ENCODE peak calls at places on chromosome 11, in seven cellular contexts. One of them, this sample, is unnamed.

GRCh38 chr11:3169952-3170755 is 5.0 kb upstream of the OSBPL5 start:
- DNase-seq in brain microvascular endothelial cell: no peak
- DNase-seq in pancreas: no peak
- DNase-seq in A549: no peak
- DNase-seq in GM12864: no peak
- DNase-seq in thyroid gland: no peak
- DNase-seq in tibial nerve: no peak
- DNase-seq in this sample: no peak

GRCh38 chr11:113695207-113695606 is 10.9 kb downstream of the TMPRSS5 start:
- DNase-seq in brain microvascular endothelial cell: no peak
- DNase-seq in pancreas: no peak
- DNase-seq in A549: no peak
- DNase-seq in GM12864: no peak
- DNase-seq in thyroid gland: no peak
- DNase-seq in tibial nerve: no peak
- DNase-seq in this sample: no peak

GRCh38 chr11:1047576-1048156 is 11.1 kb upstream of the MUC6 start:
- DNase-seq in brain microvascular endothelial cell: no peak
- DNase-seq in pancreas: no peak
- DNase-seq in A549: no peak
- DNase-seq in GM12864: no peak
- DNase-seq in thyroid gland: peak
- DNase-seq in tibial nerve: no peak
- DNase-seq in this sample: no peak

GRCh38 chr11:133163463-133164419 is 368.6 kb downstream of the OPCML start:
- DNase-seq in brain microvascular endothelial cell: peak
- DNase-seq in pancreas: peak
- DNase-seq in A549: peak
- DNase-seq in GM12864: peak
- DNase-seq in thyroid gland: no peak
- DNase-seq in tibial nerve: no peak
- DNase-seq in this sample: peak

GRCh38 chr11:17988465-17988864 is 24.4 kb downstream of the SERGEF start:
- DNase-seq in brain microvascular endothelial cell: no peak
- DNase-seq in pancreas: no peak
- DNase-seq in A549: no peak
- DNase-seq in GM12864: no peak
- DNase-seq in thyroid gland: peak
- DNase-seq in tibial nerve: no peak
- DNase-seq in this sample: no peak

GRCh38 chr11:9158898-9159391 is 67.5 kb upstream of the SCUBE2 start:
- DNase-seq in brain microvascular endothelial cell: peak
- DNase-seq in pancreas: no peak
- DNase-seq in A549: no peak
- DNase-seq in GM12864: no peak
- DNase-seq in thyroid gland: no peak
- DNase-seq in tibial nerve: no peak
- DNase-seq in this sample: no peak

GRCh38 chr11:103295704-103296103 is 186.5 kb downstream of the DYNC2H1 start:
- DNase-seq in brain microvascular endothelial cell: no peak
- DNase-seq in pancreas: no peak
- DNase-seq in A549: peak
- DNase-seq in GM12864: no peak
- DNase-seq in thyroid gland: no peak
- DNase-seq in tibial nerve: no peak
- DNase-seq in this sample: no peak

GRCh38 chr11:88188251-88189030 is 13.2 kb upstream of the RAB38 start:
- DNase-seq in brain microvascular endothelial cell: no peak
- DNase-seq in pancreas: no peak
- DNase-seq in A549: no peak
- DNase-seq in GM12864: no peak
- DNase-seq in thyroid gland: no peak
- DNase-seq in tibial nerve: no peak
- DNase-seq in this sample: no peak

GRCh38 chr11:125957623-125958330 is 11.9 kb downstream of the VSIG10L2 start:
- DNase-seq in brain microvascular endothelial cell: no peak
- DNase-seq in pancreas: no peak
- DNase-seq in A549: no peak
- DNase-seq in GM12864: no peak
- DNase-seq in thyroid gland: no peak
- DNase-seq in tibial nerve: no peak
- DNase-seq in this sample: no peak

GRCh38 chr11:68406318-68407313 is 53.9 kb upstream of the PPP6R3 start:
- DNase-seq in brain microvascular endothelial cell: no peak
- DNase-seq in pancreas: no peak
- DNase-seq in A549: no peak
- DNase-seq in GM12864: no peak
- DNase-seq in thyroid gland: no peak
- DNase-seq in tibial nerve: no peak
- DNase-seq in this sample: no peak

GRCh38 chr11:19181673-19182261 is 20.0 kb downstream of the CSRP3 start:
- DNase-seq in brain microvascular endothelial cell: no peak
- DNase-seq in pancreas: no peak
- DNase-seq in A549: no peak
- DNase-seq in GM12864: no peak
- DNase-seq in thyroid gland: no peak
- DNase-seq in tibial nerve: no peak
- DNase-seq in this sample: no peak

GRCh38 chr11:20611445-20611844 is 12.0 kb downstream of the SLC6A5 start:
- DNase-seq in brain microvascular endothelial cell: no peak
- DNase-seq in pancreas: no peak
- DNase-seq in A549: no peak
- DNase-seq in GM12864: no peak
- DNase-seq in thyroid gland: no peak
- DNase-seq in tibial nerve: no peak
- DNase-seq in this sample: no peak

GRCh38 chr11:1701041-1701807 is 4.2 kb downstream of the KRTAP5-6 start:
- DNase-seq in brain microvascular endothelial cell: no peak
- DNase-seq in pancreas: no peak
- DNase-seq in A549: no peak
- DNase-seq in GM12864: no peak
- DNase-seq in thyroid gland: no peak
- DNase-seq in tibial nerve: no peak
- DNase-seq in this sample: no peak

GRCh38 chr11:47348131-47348802 is 4.2 kb downstream of the MYBPC3 start:
- DNase-seq in brain microvascular endothelial cell: no peak
- DNase-seq in pancreas: no peak
- DNase-seq in A549: no peak
- DNase-seq in GM12864: no peak
- DNase-seq in thyroid gland: no peak
- DNase-seq in tibial nerve: no peak
- DNase-seq in this sample: no peak

GRCh38 chr11:113339909-113340569 is 25.7 kb downstream of the TTC12 start:
- DNase-seq in brain microvascular endothelial cell: no peak
- DNase-seq in pancreas: no peak
- DNase-seq in A549: no peak
- DNase-seq in GM12864: no peak
- DNase-seq in thyroid gland: no peak
- DNase-seq in tibial nerve: no peak
- DNase-seq in this sample: no peak

GRCh38 chr11:123308077-123308476 is 113.0 kb upstream of the CLMP start:
- DNase-seq in brain microvascular endothelial cell: no peak
- DNase-seq in pancreas: no peak
- DNase-seq in A549: no peak
- DNase-seq in GM12864: no peak
- DNase-seq in thyroid gland: peak
- DNase-seq in tibial nerve: no peak
- DNase-seq in this sample: peak

GRCh38 chr11:1041936-1042608 is 5.6 kb upstream of the MUC6 start:
- DNase-seq in brain microvascular endothelial cell: no peak
- DNase-seq in pancreas: peak
- DNase-seq in A549: peak
- DNase-seq in GM12864: no peak
- DNase-seq in thyroid gland: no peak
- DNase-seq in tibial nerve: no peak
- DNase-seq in this sample: no peak

GRCh38 chr11:87324817-87325489 is 287.2 kb downstream of the TMEM135 start:
- DNase-seq in brain microvascular endothelial cell: no peak
- DNase-seq in pancreas: no peak
- DNase-seq in A549: no peak
- DNase-seq in GM12864: no peak
- DNase-seq in thyroid gland: no peak
- DNase-seq in tibial nerve: no peak
- DNase-seq in this sample: no peak

GRCh38 chr11:35012467-35013191 is 96.2 kb downstream of the PDHX start:
- DNase-seq in brain microvascular endothelial cell: no peak
- DNase-seq in pancreas: no peak
- DNase-seq in A549: no peak
- DNase-seq in GM12864: no peak
- DNase-seq in thyroid gland: no peak
- DNase-seq in tibial nerve: no peak
- DNase-seq in this sample: no peak

GRCh38 chr11:10743354-10744035 is 7.6 kb upstream of the CTR9 start:
- DNase-seq in brain microvascular endothelial cell: no peak
- DNase-seq in pancreas: no peak
- DNase-seq in A549: no peak
- DNase-seq in GM12864: no peak
- DNase-seq in thyroid gland: no peak
- DNase-seq in tibial nerve: no peak
- DNase-seq in this sample: no peak
- H3K4me3 ChIP-seq in brain microvascular endothelial cell: no peak
- H3K4me3 ChIP-seq in pancreas: no peak
- H3K4me3 ChIP-seq in A549: no peak
- H3K4me3 ChIP-seq in GM12864: no peak
- H3K4me3 ChIP-seq in thyroid gland: no peak
- H3K4me3 ChIP-seq in tibial nerve: no peak
- H3K4me3 ChIP-seq in this sample: no peak

GRCh38 chr11:78657441-78657840 is 82.8 kb upstream of the NARS2 start:
- DNase-seq in brain microvascular endothelial cell: no peak
- DNase-seq in pancreas: no peak
- DNase-seq in A549: no peak
- DNase-seq in GM12864: no peak
- DNase-seq in thyroid gland: no peak
- DNase-seq in tibial nerve: no peak
- DNase-seq in this sample: no peak

GRCh38 chr11:78657968-78658839 is 83.5 kb upstream of the NARS2 start:
- DNase-seq in brain microvascular endothelial cell: no peak
- DNase-seq in pancreas: no peak
- DNase-seq in A549: no peak
- DNase-seq in GM12864: no peak
- DNase-seq in thyroid gland: no peak
- DNase-seq in tibial nerve: no peak
- DNase-seq in this sample: no peak

GRCh38 chr11:78662811-78663210 is 88.1 kb upstream of the NARS2 start:
- DNase-seq in brain microvascular endothelial cell: no peak
- DNase-seq in pancreas: no peak
- DNase-seq in A549: no peak
- DNase-seq in GM12864: no peak
- DNase-seq in thyroid gland: no peak
- DNase-seq in tibial nerve: no peak
- DNase-seq in this sample: no peak

GRCh38 chr11:78659326-78660319 is 85.0 kb upstream of the NARS2 start:
- DNase-seq in brain microvascular endothelial cell: no peak
- DNase-seq in pancreas: peak
- DNase-seq in A549: no peak
- DNase-seq in GM12864: no peak
- DNase-seq in thyroid gland: no peak
- DNase-seq in tibial nerve: no peak
- DNase-seq in this sample: no peak

GRCh38 chr11:78660451-78660850 is 85.8 kb upstream of the NARS2 start:
- DNase-seq in brain microvascular endothelial cell: no peak
- DNase-seq in pancreas: no peak
- DNase-seq in A549: no peak
- DNase-seq in GM12864: no peak
- DNase-seq in thyroid gland: no peak
- DNase-seq in tibial nerve: no peak
- DNase-seq in this sample: peak
- TF ChIP-seq CTCF in brain microvascular endothelial cell: no peak
- TF ChIP-seq CTCF in pancreas: no peak
- TF ChIP-seq CTCF in A549: no peak
- TF ChIP-seq CTCF in GM12864: no peak
- TF ChIP-seq CTCF in thyroid gland: no peak
- TF ChIP-seq CTCF in tibial nerve: no peak
- TF ChIP-seq CTCF in this sample: no peak

GRCh38 chr11:66267039-66267378 is 1.4 kb upstream of the RAB1B start:
- DNase-seq in brain microvascular endothelial cell: no peak
- DNase-seq in pancreas: no peak
- DNase-seq in A549: peak
- DNase-seq in GM12864: no peak
- DNase-seq in thyroid gland: no peak
- DNase-seq in tibial nerve: no peak
- DNase-seq in this sample: no peak

GRCh38 chr11:66264893-66265292 is 3.5 kb upstream of the RAB1B start:
- DNase-seq in brain microvascular endothelial cell: no peak
- DNase-seq in pancreas: peak
- DNase-seq in A549: peak
- DNase-seq in GM12864: no peak
- DNase-seq in thyroid gland: no peak
- DNase-seq in tibial nerve: no peak
- DNase-seq in this sample: no peak

GRCh38 chr11:66265531-66266377 is 2.7 kb upstream of the RAB1B start:
- DNase-seq in brain microvascular endothelial cell: no peak
- DNase-seq in pancreas: peak
- DNase-seq in A549: no peak
- DNase-seq in GM12864: no peak
- DNase-seq in thyroid gland: no peak
- DNase-seq in tibial nerve: no peak
- DNase-seq in this sample: no peak

GRCh38 chr11:66267379-66268209 is 845 bp upstream of the RAB1B start:
- DNase-seq in brain microvascular endothelial cell: peak
- DNase-seq in pancreas: peak
- DNase-seq in A549: peak
- DNase-seq in GM12864: no peak
- DNase-seq in thyroid gland: peak
- DNase-seq in tibial nerve: peak
- DNase-seq in this sample: peak

DNA sequence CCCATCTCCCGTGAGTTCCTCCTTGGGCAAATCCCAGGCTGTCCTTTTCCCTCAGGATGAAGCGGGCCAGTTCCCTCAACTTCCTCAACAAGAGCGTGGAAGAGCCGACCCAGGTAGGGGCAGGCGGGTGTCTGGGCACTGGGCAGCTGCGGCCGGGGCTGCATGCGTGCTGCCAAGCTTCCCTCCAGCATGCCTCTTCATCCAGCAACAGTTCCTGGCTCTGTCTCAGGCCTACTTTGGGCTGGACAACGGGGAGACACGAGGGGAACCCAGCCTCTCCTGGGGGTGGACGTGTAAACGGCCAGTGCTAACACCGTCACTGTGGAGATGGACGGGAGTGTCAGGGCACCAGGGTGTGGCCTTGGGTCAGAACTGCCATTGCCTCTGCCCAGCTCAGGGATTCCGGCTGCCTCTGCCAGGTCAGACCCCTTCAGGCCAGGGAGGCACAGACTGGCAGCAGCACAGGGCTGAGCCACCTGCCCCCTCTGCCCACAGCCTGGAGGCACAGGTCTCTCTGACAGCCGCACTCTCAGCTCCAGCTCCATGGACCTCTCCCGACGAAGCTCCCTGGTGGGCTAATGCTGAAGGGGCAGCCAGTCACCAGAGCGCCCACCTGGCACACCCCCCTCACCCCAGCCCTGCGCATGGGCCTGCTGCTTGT is 1.9 kb upstream of the RAB1B start:
- DNase-seq in brain microvascular endothelial cell: no peak
- DNase-seq in pancreas: peak
- DNase-seq in A549: no peak
- DNase-seq in GM12864: no peak
- DNase-seq in thyroid gland: no peak
- DNase-seq in tibial nerve: no peak
- DNase-seq in this sample: no peak
- H3K4me3 ChIP-seq in brain microvascular endothelial cell: peak
- H3K4me3 ChIP-seq in pancreas: no peak
- H3K4me3 ChIP-seq in A549: no peak
- H3K4me3 ChIP-seq in GM12864: no peak
- H3K4me3 ChIP-seq in thyroid gland: no peak
- H3K4me3 ChIP-seq in tibial nerve: peak
- H3K4me3 ChIP-seq in this sample: peak

GRCh38 chr11:116376054-116376453 is 396.7 kb downstream of the BUD13 start:
- DNase-seq in brain microvascular endothelial cell: no peak
- DNase-seq in pancreas: no peak
- DNase-seq in A549: no peak
- DNase-seq in GM12864: no peak
- DNase-seq in thyroid gland: no peak
- DNase-seq in tibial nerve: no peak
- DNase-seq in this sample: no peak
- TF ChIP-seq CTCF in brain microvascular endothelial cell: no peak
- TF ChIP-seq CTCF in pancreas: no peak
- TF ChIP-seq CTCF in A549: no peak
- TF ChIP-seq CTCF in GM12864: no peak
- TF ChIP-seq CTCF in thyroid gland: no peak
- TF ChIP-seq CTCF in tibial nerve: no peak
- TF ChIP-seq CTCF in this sample: no peak

This sample was measured in astrocyte of the cerebellum.